ENCODE peak calls at places on chromosomes 3 and 15, in eight cellular contexts. One of them, this sample, is unnamed.

GRCh38 chr3:196963309-196963953 is 5.2 kb downstream of the PIGZ start:
- DNase-seq in mesendoderm: no peak
- DNase-seq in Panc1: no peak
- DNase-seq in H1: no peak
- DNase-seq in upper lobe of right lung: no peak
- DNase-seq in A549: no peak
- DNase-seq in right lobe of liver: no peak
- DNase-seq in CD8-positive, alpha-beta memory T cell: no peak
- DNase-seq in this sample: no peak

GRCh38 chr3:116399701-116400261 is 45.5 kb downstream of the LSAMP start:
- DNase-seq in Panc1: no peak
- DNase-seq in right lobe of liver: no peak
- DNase-seq in H1: no peak
- DNase-seq in mesendoderm: no peak
- DNase-seq in upper lobe of right lung: no peak
- DNase-seq in A549: no peak
- DNase-seq in CD8-positive, alpha-beta memory T cell: no peak
- DNase-seq in this sample: no peak

GRCh38 chr15:68158046-68158628 is 47.0 kb downstream of the CALML4 start:
- DNase-seq in H1: no peak
- DNase-seq in upper lobe of right lung: no peak
- DNase-seq in CD8-positive, alpha-beta memory T cell: no peak
- DNase-seq in right lobe of liver: no peak
- DNase-seq in mesendoderm: no peak
- DNase-seq in Panc1: no peak
- DNase-seq in A549: no peak
- DNase-seq in this sample: no peak

GRCh38 chr3:15637131-15637951 is 35.8 kb downstream of the BTD start:
- DNase-seq in right lobe of liver: no peak
- DNase-seq in A549: no peak
- DNase-seq in Panc1: no peak
- DNase-seq in H1: no peak
- DNase-seq in upper lobe of right lung: no peak
- DNase-seq in mesendoderm: no peak
- DNase-seq in CD8-positive, alpha-beta memory T cell: no peak
- DNase-seq in this sample: no peak

GRCh38 chr3:58839187-58839586 is 172.6 kb upstream of the FAM3D start:
- DNase-seq in CD8-positive, alpha-beta memory T cell: no peak
- DNase-seq in A549: no peak
- DNase-seq in H1: no peak
- DNase-seq in upper lobe of right lung: no peak
- DNase-seq in mesendoderm: peak
- DNase-seq in right lobe of liver: no peak
- DNase-seq in Panc1: no peak
- DNase-seq in this sample: no peak

GRCh38 chr15:63056843-63057242 is 14.3 kb downstream of the TPM1 start:
- DNase-seq in right lobe of liver: no peak
- DNase-seq in Panc1: no peak
- DNase-seq in mesendoderm: no peak
- DNase-seq in A549: no peak
- DNase-seq in CD8-positive, alpha-beta memory T cell: no peak
- DNase-seq in H1: no peak
- DNase-seq in upper lobe of right lung: no peak
- DNase-seq in this sample: no peak

GRCh38 chr3:132210476-132211346 is 106.5 kb upstream of the ACP3 start:
- DNase-seq in CD8-positive, alpha-beta memory T cell: no peak
- DNase-seq in H1: peak
- DNase-seq in A549: peak
- DNase-seq in mesendoderm: peak
- DNase-seq in Panc1: peak
- DNase-seq in right lobe of liver: no peak
- DNase-seq in upper lobe of right lung: no peak
- DNase-seq in this sample: no peak

GRCh38 chr15:72474466-72474911 is 359 bp downstream of the ARIH1 start:
- DNase-seq in right lobe of liver: no peak
- DNase-seq in upper lobe of right lung: no peak
- DNase-seq in H1: no peak
- DNase-seq in A549: no peak
- DNase-seq in Panc1: no peak
- DNase-seq in CD8-positive, alpha-beta memory T cell: no peak
- DNase-seq in mesendoderm: peak
- DNase-seq in this sample: no peak

GRCh38 chr3:115169808-115170207 is 22.7 kb upstream of the ZBTB20 start:
- DNase-seq in upper lobe of right lung: no peak
- DNase-seq in H1: no peak
- DNase-seq in right lobe of liver: no peak
- DNase-seq in Panc1: no peak
- DNase-seq in mesendoderm: no peak
- DNase-seq in A549: no peak
- DNase-seq in CD8-positive, alpha-beta memory T cell: no peak
- DNase-seq in this sample: no peak

GRCh38 chr3:10284496-10284895 is 8.3 kb downstream of the GHRL start:
- DNase-seq in upper lobe of right lung: no peak
- DNase-seq in Panc1: no peak
- DNase-seq in H1: no peak
- DNase-seq in right lobe of liver: no peak
- DNase-seq in A549: no peak
- DNase-seq in mesendoderm: no peak
- DNase-seq in CD8-positive, alpha-beta memory T cell: no peak
- DNase-seq in this sample: no peak

GRCh38 chr3:175258763-175259162 is 399.6 kb downstream of the NAALADL2 start:
- DNase-seq in H1: no peak
- DNase-seq in upper lobe of right lung: no peak
- DNase-seq in mesendoderm: peak
- DNase-seq in A549: no peak
- DNase-seq in CD8-positive, alpha-beta memory T cell: no peak
- DNase-seq in Panc1: no peak
- DNase-seq in right lobe of liver: no peak
- DNase-seq in this sample: no peak

GRCh38 chr3:118801899-118802298 is 232.7 kb downstream of the IGSF11 start:
- DNase-seq in upper lobe of right lung: no peak
- DNase-seq in Panc1: no peak
- DNase-seq in A549: no peak
- DNase-seq in H1: no peak
- DNase-seq in CD8-positive, alpha-beta memory T cell: no peak
- DNase-seq in mesendoderm: no peak
- DNase-seq in right lobe of liver: no peak
- DNase-seq in this sample: no peak

GRCh38 chr3:66609660-66610547 is 109.1 kb upstream of the LRIG1 start:
- DNase-seq in Panc1: no peak
- DNase-seq in mesendoderm: peak
- DNase-seq in A549: no peak
- DNase-seq in right lobe of liver: no peak
- DNase-seq in H1: peak
- DNase-seq in upper lobe of right lung: no peak
- DNase-seq in CD8-positive, alpha-beta memory T cell: no peak
- DNase-seq in this sample: no peak

GRCh38 chr15:99076555-99077308 is 28.1 kb upstream of the SYNM start:
- DNase-seq in H1: no peak
- DNase-seq in Panc1: peak
- DNase-seq in upper lobe of right lung: peak
- DNase-seq in right lobe of liver: peak
- DNase-seq in A549: peak
- DNase-seq in CD8-positive, alpha-beta memory T cell: peak
- DNase-seq in mesendoderm: peak
- DNase-seq in this sample: no peak

GRCh38 chr3:123749716-123750115 is 134.4 kb downstream of the MYLK start:
- DNase-seq in upper lobe of right lung: no peak
- DNase-seq in H1: peak
- DNase-seq in CD8-positive, alpha-beta memory T cell: no peak
- DNase-seq in Panc1: no peak
- DNase-seq in A549: no peak
- DNase-seq in right lobe of liver: no peak
- DNase-seq in mesendoderm: no peak
- DNase-seq in this sample: no peak

GRCh38 chr15:74885461-74885860 is 4.4 kb upstream of the MPI start:
- DNase-seq in A549: no peak
- DNase-seq in upper lobe of right lung: no peak
- DNase-seq in CD8-positive, alpha-beta memory T cell: no peak
- DNase-seq in Panc1: no peak
- DNase-seq in H1: no peak
- DNase-seq in mesendoderm: no peak
- DNase-seq in right lobe of liver: no peak
- DNase-seq in this sample: no peak

GRCh38 chr15:51030649-51031316 is 63.9 kb downstream of the TNFAIP8L3 start:
- DNase-seq in Panc1: peak
- DNase-seq in H1: no peak
- DNase-seq in upper lobe of right lung: no peak
- DNase-seq in right lobe of liver: no peak
- DNase-seq in CD8-positive, alpha-beta memory T cell: no peak
- DNase-seq in mesendoderm: no peak
- DNase-seq in A549: peak
- DNase-seq in this sample: peak

GRCh38 chr15:83063555-83063954 is 3.5 kb downstream of the BTBD1 start:
- DNase-seq in CD8-positive, alpha-beta memory T cell: no peak
- DNase-seq in upper lobe of right lung: no peak
- DNase-seq in right lobe of liver: no peak
- DNase-seq in mesendoderm: no peak
- DNase-seq in H1: no peak
- DNase-seq in A549: no peak
- DNase-seq in Panc1: no peak
- DNase-seq in this sample: no peak

GRCh38 chr3:162719684-162720341 is 1223.2 kb downstream of the OTOL1 start:
- DNase-seq in A549: peak
- DNase-seq in Panc1: peak
- DNase-seq in H1: no peak
- DNase-seq in mesendoderm: peak
- DNase-seq in right lobe of liver: no peak
- DNase-seq in upper lobe of right lung: no peak
- DNase-seq in CD8-positive, alpha-beta memory T cell: no peak
- DNase-seq in this sample: no peak

GRCh38 chr15:81225161-81225671 is 28.5 kb downstream of the IL16 start:
- DNase-seq in upper lobe of right lung: peak
- DNase-seq in H1: no peak
- DNase-seq in A549: no peak
- DNase-seq in Panc1: no peak
- DNase-seq in right lobe of liver: no peak
- DNase-seq in mesendoderm: no peak
- DNase-seq in CD8-positive, alpha-beta memory T cell: no peak
- DNase-seq in this sample: no peak

GRCh38 chr3:171458857-171459129 is 1.4 kb downstream of the TNIK start:
- DNase-seq in mesendoderm: peak
- DNase-seq in Panc1: no peak
- DNase-seq in CD8-positive, alpha-beta memory T cell: no peak
- DNase-seq in right lobe of liver: no peak
- DNase-seq in H1: peak
- DNase-seq in upper lobe of right lung: no peak
- DNase-seq in A549: no peak
- DNase-seq in this sample: no peak

GRCh38 chr15:63389902-63390301 is 8.3 kb upstream of the CA12 start:
- DNase-seq in Panc1: no peak
- DNase-seq in A549: no peak
- DNase-seq in right lobe of liver: peak
- DNase-seq in mesendoderm: no peak
- DNase-seq in upper lobe of right lung: peak
- DNase-seq in CD8-positive, alpha-beta memory T cell: no peak
- DNase-seq in H1: no peak
- DNase-seq in this sample: no peak

GRCh38 chr15:92928351-92928750 is 28.2 kb downstream of the CHD2 start:
- DNase-seq in right lobe of liver: no peak
- DNase-seq in A549: no peak
- DNase-seq in CD8-positive, alpha-beta memory T cell: no peak
- DNase-seq in mesendoderm: no peak
- DNase-seq in Panc1: no peak
- DNase-seq in upper lobe of right lung: no peak
- DNase-seq in H1: no peak
- DNase-seq in this sample: no peak

GRCh38 chr15:85482896-85483295 is 102.5 kb downstream of the AKAP13 start:
- DNase-seq in A549: no peak
- DNase-seq in right lobe of liver: no peak
- DNase-seq in CD8-positive, alpha-beta memory T cell: no peak
- DNase-seq in Panc1: no peak
- DNase-seq in upper lobe of right lung: no peak
- DNase-seq in mesendoderm: no peak
- DNase-seq in H1: no peak
- DNase-seq in this sample: no peak

GRCh38 chr15:87762110-87762509 is 494.4 kb downstream of the NTRK3 start:
- DNase-seq in Panc1: no peak
- DNase-seq in right lobe of liver: no peak
- DNase-seq in upper lobe of right lung: no peak
- DNase-seq in H1: no peak
- DNase-seq in CD8-positive, alpha-beta memory T cell: no peak
- DNase-seq in A549: no peak
- DNase-seq in mesendoderm: no peak
- DNase-seq in this sample: no peak

GRCh38 chr15:56365075-56365711 is at the start of gene TEX9:
- DNase-seq in CD8-positive, alpha-beta memory T cell: peak
- DNase-seq in Panc1: peak
- DNase-seq in right lobe of liver: peak
- DNase-seq in H1: peak
- DNase-seq in upper lobe of right lung: peak
- DNase-seq in mesendoderm: peak
- DNase-seq in A549: peak
- DNase-seq in this sample: peak
- H3K27ac ChIP-seq in CD8-positive, alpha-beta memory T cell: no peak
- H3K27ac ChIP-seq in Panc1: peak
- H3K27ac ChIP-seq in right lobe of liver: no peak
- H3K27ac ChIP-seq in H1: no peak
- H3K27ac ChIP-seq in upper lobe of right lung: no peak
- H3K27ac ChIP-seq in mesendoderm: peak
- H3K27ac ChIP-seq in A549: peak
- H3K27ac ChIP-seq in this sample: no peak

GRCh38 chr3:99842826-99843589 is 25.3 kb downstream of the CMSS1 start:
- DNase-seq in upper lobe of right lung: no peak
- DNase-seq in right lobe of liver: no peak
- DNase-seq in mesendoderm: peak
- DNase-seq in A549: no peak
- DNase-seq in CD8-positive, alpha-beta memory T cell: no peak
- DNase-seq in H1: no peak
- DNase-seq in Panc1: no peak
- DNase-seq in this sample: no peak
- H3K27ac ChIP-seq in upper lobe of right lung: no peak
- H3K27ac ChIP-seq in right lobe of liver: peak
- H3K27ac ChIP-seq in mesendoderm: no peak
- H3K27ac ChIP-seq in A549: no peak
- H3K27ac ChIP-seq in CD8-positive, alpha-beta memory T cell: no peak
- H3K27ac ChIP-seq in H1: no peak
- H3K27ac ChIP-seq in Panc1: peak
- H3K27ac ChIP-seq in this sample: peak

GRCh38 chr3:185381321-185381720 is 18.4 kb downstream of the MAP3K13 start:
- DNase-seq in H1: no peak
- DNase-seq in mesendoderm: no peak
- DNase-seq in CD8-positive, alpha-beta memory T cell: no peak
- DNase-seq in A549: no peak
- DNase-seq in right lobe of liver: no peak
- DNase-seq in upper lobe of right lung: no peak
- DNase-seq in Panc1: no peak
- DNase-seq in this sample: no peak
- H3K27ac ChIP-seq in H1: no peak
- H3K27ac ChIP-seq in mesendoderm: no peak
- H3K27ac ChIP-seq in CD8-positive, alpha-beta memory T cell: no peak
- H3K27ac ChIP-seq in A549: no peak
- H3K27ac ChIP-seq in right lobe of liver: no peak
- H3K27ac ChIP-seq in upper lobe of right lung: no peak
- H3K27ac ChIP-seq in Panc1: no peak
- H3K27ac ChIP-seq in this sample: no peak

DNA sequence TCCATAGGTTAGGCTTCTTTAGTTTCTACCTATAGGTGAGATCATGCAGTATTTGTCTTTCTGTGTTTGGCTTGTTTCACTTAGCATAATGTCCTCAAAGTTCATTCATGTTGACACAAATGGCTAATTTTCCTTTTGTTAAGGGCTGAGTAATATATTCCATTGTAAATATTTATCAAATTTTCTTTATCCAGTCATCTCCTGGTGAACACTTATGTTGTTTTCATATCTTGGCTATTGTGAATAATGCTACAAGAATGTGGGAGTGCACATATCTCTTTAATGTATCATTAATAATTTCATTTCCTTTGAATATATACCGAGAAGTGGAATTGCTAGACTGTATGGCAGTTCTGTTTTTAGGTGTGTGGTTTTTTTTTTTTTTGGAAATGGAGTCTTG is 250.9 kb upstream of the SEMA6D start:
- DNase-seq in CD8-positive, alpha-beta memory T cell: no peak
- DNase-seq in upper lobe of right lung: no peak
- DNase-seq in A549: no peak
- DNase-seq in mesendoderm: no peak
- DNase-seq in Panc1: no peak
- DNase-seq in right lobe of liver: no peak
- DNase-seq in H1: no peak
- DNase-seq in this sample: no peak
- H3K27ac ChIP-seq in CD8-positive, alpha-beta memory T cell: no peak
- H3K27ac ChIP-seq in upper lobe of right lung: no peak
- H3K27ac ChIP-seq in A549: no peak
- H3K27ac ChIP-seq in mesendoderm: no peak
- H3K27ac ChIP-seq in Panc1: no peak
- H3K27ac ChIP-seq in right lobe of liver: no peak
- H3K27ac ChIP-seq in H1: no peak
- H3K27ac ChIP-seq in this sample: no peak

This sample was measured in thoracic aorta.